ENCODE peak calls at places on chromosomes 3 and 15, in four cellular contexts. One of them, this sample, is unnamed.

GRCh38 chr3:6799264-6799915 is 61.5 kb upstream of the GRM7 start:
- DNase-seq in uterus: no peak
- DNase-seq in heart left ventricle: peak; percentile 25
- DNase-seq in psoas muscle: no peak
- DNase-seq in this sample: no peak

GRCh38 chr3:124200336-124200901 is 208.5 kb upstream of the ROPN1 start:
- DNase-seq in uterus: no peak
- DNase-seq in heart left ventricle: no peak
- DNase-seq in psoas muscle: no peak
- DNase-seq in this sample: no peak

GRCh38 chr3:162136136-162136535 is 639.5 kb downstream of the OTOL1 start:
- DNase-seq in uterus: no peak
- DNase-seq in heart left ventricle: no peak
- DNase-seq in psoas muscle: no peak
- DNase-seq in this sample: no peak

GRCh38 chr15:57281357-57281756 is 94.9 kb upstream of the CGNL1 start:
- DNase-seq in uterus: no peak
- DNase-seq in heart left ventricle: no peak
- DNase-seq in psoas muscle: no peak
- DNase-seq in this sample: no peak

GRCh38 chr3:49327485-49327884 is 12.4 kb downstream of the USP4 start:
- DNase-seq in uterus: no peak
- DNase-seq in heart left ventricle: no peak
- DNase-seq in psoas muscle: no peak
- DNase-seq in this sample: no peak

GRCh38 chr15:34987623-34987981 is 485 bp downstream of the ZNF770 start:
- DNase-seq in uterus: no peak
- DNase-seq in heart left ventricle: no peak
- DNase-seq in psoas muscle: no peak
- DNase-seq in this sample: no peak

GRCh38 chr3:97863025-97863424 is 41.2 kb downstream of the CRYBG3 start:
- DNase-seq in uterus: no peak
- DNase-seq in heart left ventricle: no peak
- DNase-seq in psoas muscle: no peak
- DNase-seq in this sample: peak; percentile 39

GRCh38 chr15:40006003-40006402 is 33.0 kb downstream of the SRP14 start:
- DNase-seq in uterus: no peak
- DNase-seq in heart left ventricle: no peak
- DNase-seq in psoas muscle: no peak
- DNase-seq in this sample: no peak

GRCh38 chr3:23611737-23612295 is 193.9 kb upstream of the UBE2E1 start:
- DNase-seq in uterus: peak; percentile 65
- DNase-seq in heart left ventricle: peak; percentile 78
- DNase-seq in psoas muscle: peak; percentile 57
- DNase-seq in this sample: no peak

GRCh38 chr15:57375827-57376694 is at the start of gene CGNL1:
- DNase-seq in uterus: peak; percentile 40
- DNase-seq in heart left ventricle: peak; percentile 53
- DNase-seq in psoas muscle: peak; percentile 36
- DNase-seq in this sample: no peak

GRCh38 chr3:183188895-183189462 is 26.4 kb upstream of the LAMP3 start:
- DNase-seq in uterus: no peak
- DNase-seq in heart left ventricle: peak; percentile 33
- DNase-seq in psoas muscle: peak; percentile 38
- DNase-seq in this sample: no peak

GRCh38 chr3:55065331-55065730 is 137.5 kb upstream of the LRTM1 start:
- DNase-seq in uterus: no peak
- DNase-seq in heart left ventricle: no peak
- DNase-seq in psoas muscle: no peak
- DNase-seq in this sample: no peak

GRCh38 chr15:58590901-58591300 is 158.6 kb downstream of the ADAM10 start:
- DNase-seq in uterus: no peak
- DNase-seq in heart left ventricle: no peak
- DNase-seq in psoas muscle: no peak
- DNase-seq in this sample: no peak

GRCh38 chr3:101310580-101311375 is 9.6 kb downstream of the IMPG2 start:
- DNase-seq in uterus: peak; percentile 57
- DNase-seq in heart left ventricle: no peak
- DNase-seq in psoas muscle: no peak
- DNase-seq in this sample: no peak

GRCh38 chr3:129560931-129561594 is 18.1 kb downstream of the H1-8 start:
- DNase-seq in uterus: peak; percentile 88
- DNase-seq in heart left ventricle: peak; percentile 88
- DNase-seq in psoas muscle: peak; percentile 85
- DNase-seq in this sample: no peak

GRCh38 chr3:128786434-128787020 is 60.5 kb downstream of the RAB7A start:
- DNase-seq in uterus: no peak
- DNase-seq in heart left ventricle: no peak
- DNase-seq in psoas muscle: no peak
- DNase-seq in this sample: no peak

GRCh38 chr3:133293397-133294107 is 106.3 kb upstream of the BFSP2 start:
- DNase-seq in uterus: no peak
- DNase-seq in heart left ventricle: no peak
- DNase-seq in psoas muscle: no peak
- DNase-seq in this sample: no peak

GRCh38 chr15:76674883-76675282 is 230.3 kb downstream of the SCAPER start:
- DNase-seq in uterus: no peak
- DNase-seq in heart left ventricle: no peak
- DNase-seq in psoas muscle: no peak
- DNase-seq in this sample: no peak

GRCh38 chr15:92810418-92811138 is 89.5 kb upstream of the CHD2 start:
- DNase-seq in uterus: peak; percentile 85
- DNase-seq in heart left ventricle: peak; percentile 75
- DNase-seq in psoas muscle: peak; percentile 62
- DNase-seq in this sample: no peak

GRCh38 chr15:67741313-67741712 is 84.0 kb upstream of the SKOR1 start:
- DNase-seq in uterus: no peak
- DNase-seq in heart left ventricle: no peak
- DNase-seq in psoas muscle: no peak
- DNase-seq in this sample: no peak

GRCh38 chr15:27833178-27833577 is 265.9 kb downstream of the OCA2 start:
- DNase-seq in uterus: no peak
- DNase-seq in heart left ventricle: no peak
- DNase-seq in psoas muscle: no peak
- DNase-seq in this sample: no peak

GRCh38 chr3:24682141-24682547 is 187.5 kb upstream of the THRB start:
- DNase-seq in uterus: peak; percentile 26
- DNase-seq in heart left ventricle: no peak
- DNase-seq in psoas muscle: no peak
- DNase-seq in this sample: no peak

GRCh38 chr3:57151021-57151449 is 14.1 kb downstream of the IL17RD start:
- DNase-seq in uterus: no peak
- DNase-seq in heart left ventricle: no peak
- DNase-seq in psoas muscle: no peak
- DNase-seq in this sample: no peak

GRCh38 chr3:100003609-100004503 is 110.4 kb downstream of the FILIP1L start:
- DNase-seq in uterus: no peak
- DNase-seq in heart left ventricle: no peak
- DNase-seq in psoas muscle: no peak
- DNase-seq in this sample: no peak

GRCh38 chr15:85956515-85957275 is 123.0 kb upstream of the AGBL1 start:
- DNase-seq in uterus: no peak
- DNase-seq in heart left ventricle: no peak
- DNase-seq in psoas muscle: no peak
- DNase-seq in this sample: no peak

GRCh38 chr3:14920536-14920935 is 26.8 kb upstream of the NR2C2 start:
- DNase-seq in uterus: no peak
- DNase-seq in heart left ventricle: no peak
- DNase-seq in psoas muscle: no peak
- DNase-seq in this sample: no peak

GRCh38 chr3:65732060-65732933 is 306.4 kb downstream of the MAGI1 start:
- DNase-seq in uterus: peak; percentile 15
- DNase-seq in heart left ventricle: no peak
- DNase-seq in psoas muscle: no peak
- DNase-seq in this sample: no peak

GRCh38 chr3:14459787-14460186 is 57.4 kb downstream of the SLC6A6 start:
- DNase-seq in uterus: no peak
- DNase-seq in heart left ventricle: no peak
- DNase-seq in psoas muscle: no peak
- DNase-seq in this sample: no peak

GRCh38 chr3:126543457-126544090 is 15.2 kb downstream of the C3orf22 start:
- DNase-seq in uterus: peak; percentile 6
- DNase-seq in heart left ventricle: peak; percentile 3
- DNase-seq in psoas muscle: no peak
- DNase-seq in this sample: no peak

GRCh38 chr3:127903596-127903995 is 11.4 kb upstream of the KBTBD12 start:
- DNase-seq in uterus: no peak
- DNase-seq in heart left ventricle: no peak
- DNase-seq in psoas muscle: no peak
- DNase-seq in this sample: no peak

GRCh38 chr15:88491158-88491557 is 23.6 kb downstream of the MRPS11 start:
- DNase-seq in uterus: no peak
- DNase-seq in heart left ventricle: no peak
- DNase-seq in psoas muscle: no peak
- DNase-seq in this sample: no peak

GRCh38 chr3:116198087-116198486 is 247.2 kb downstream of the LSAMP start:
- DNase-seq in uterus: no peak
- DNase-seq in heart left ventricle: no peak
- DNase-seq in psoas muscle: no peak
- DNase-seq in this sample: no peak

GRCh38 chr3:120839120-120839519 is 68.9 kb upstream of the STXBP5L start:
- DNase-seq in uterus: no peak
- DNase-seq in heart left ventricle: no peak
- DNase-seq in psoas muscle: no peak
- DNase-seq in this sample: no peak

GRCh38 chr15:33191641-33192040 is 2.9 kb downstream of the FMN1 start:
- DNase-seq in uterus: no peak
- DNase-seq in heart left ventricle: no peak
- DNase-seq in psoas muscle: no peak
- DNase-seq in this sample: no peak

GRCh38 chr15:26449296-26449695 is 323.6 kb downstream of the GABRB3 start:
- DNase-seq in uterus: no peak
- DNase-seq in heart left ventricle: no peak
- DNase-seq in psoas muscle: no peak
- DNase-seq in this sample: peak; percentile 46

GRCh38 chr3:100548053-100548452 is 55.6 kb downstream of the TMEM45A start:
- DNase-seq in uterus: no peak
- DNase-seq in heart left ventricle: no peak
- DNase-seq in psoas muscle: no peak
- DNase-seq in this sample: no peak

GRCh38 chr15:71003314-71003713 is 110.7 kb downstream of the LRRC49 start:
- DNase-seq in uterus: no peak
- DNase-seq in heart left ventricle: no peak
- DNase-seq in psoas muscle: no peak
- DNase-seq in this sample: no peak

GRCh38 chr3:179806177-179806576 is 153.3 kb downstream of the USP13 start:
- DNase-seq in uterus: no peak
- DNase-seq in heart left ventricle: no peak
- DNase-seq in psoas muscle: no peak
- DNase-seq in this sample: peak; percentile 18

GRCh38 chr3:116669576-116669975 is 40.0 kb upstream of the TUSC7 start:
- DNase-seq in uterus: no peak
- DNase-seq in heart left ventricle: no peak
- DNase-seq in psoas muscle: no peak
- DNase-seq in this sample: no peak

GRCh38 chr3:42725454-42725853 is 22.9 kb upstream of the HHATL start:
- DNase-seq in uterus: no peak
- DNase-seq in heart left ventricle: no peak
- DNase-seq in psoas muscle: no peak
- DNase-seq in this sample: no peak
- H3K27ac ChIP-seq in uterus: no peak overlapping the region
- H3K27ac ChIP-seq in heart left ventricle: no peak overlapping the region
- H3K27ac ChIP-seq in psoas muscle: no peak overlapping the region
- H3K27ac ChIP-seq in this sample: no peak overlapping the region

DNA sequence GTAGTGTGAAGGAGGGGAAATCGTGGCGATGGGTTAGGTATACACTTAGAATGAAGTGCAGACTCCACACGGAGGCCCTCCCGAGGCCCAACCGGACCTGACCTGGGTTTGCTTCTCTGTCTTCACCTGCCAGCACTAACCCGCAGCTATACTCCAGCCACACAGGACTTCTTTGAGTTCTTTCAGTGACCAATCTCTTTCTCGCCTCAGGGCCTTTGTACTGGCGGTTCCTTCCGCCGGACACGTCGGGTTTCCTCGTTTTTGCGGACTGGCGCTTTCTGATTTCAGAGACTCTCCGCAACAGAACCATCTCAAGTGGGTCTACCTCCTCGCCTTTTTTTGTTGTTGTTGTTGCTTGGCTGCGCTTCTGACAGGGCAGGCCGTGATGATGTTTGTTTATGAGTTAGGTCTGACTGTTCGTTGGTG is at the start of gene NEIL1:
- DNase-seq in uterus: no peak
- DNase-seq in heart left ventricle: no peak
- DNase-seq in psoas muscle: no peak
- DNase-seq in this sample: no peak
- H3K27ac ChIP-seq in uterus: peak within 1 kb of the TSS; percentile 70
- H3K27ac ChIP-seq in heart left ventricle: peak within 1 kb of the TSS; percentile 73
- H3K27ac ChIP-seq in psoas muscle: peak within 1 kb of the TSS; percentile 74
- H3K27ac ChIP-seq in this sample: no peak within 1 kb of the TSS

GRCh38 chr3:156826144-156826895 is at the start of gene LEKR1:
- DNase-seq in uterus: peak; percentile 72
- DNase-seq in heart left ventricle: peak; percentile 89
- DNase-seq in psoas muscle: peak; percentile 88
- DNase-seq in this sample: peak; percentile 91
- H3K27ac ChIP-seq in uterus: peak within 1 kb of the TSS; percentile 75
- H3K27ac ChIP-seq in heart left ventricle: peak within 1 kb of the TSS; percentile 86
- H3K27ac ChIP-seq in psoas muscle: peak within 1 kb of the TSS; percentile 89
- H3K27ac ChIP-seq in this sample: peak within 1 kb of the TSS; percentile 98

DNA sequence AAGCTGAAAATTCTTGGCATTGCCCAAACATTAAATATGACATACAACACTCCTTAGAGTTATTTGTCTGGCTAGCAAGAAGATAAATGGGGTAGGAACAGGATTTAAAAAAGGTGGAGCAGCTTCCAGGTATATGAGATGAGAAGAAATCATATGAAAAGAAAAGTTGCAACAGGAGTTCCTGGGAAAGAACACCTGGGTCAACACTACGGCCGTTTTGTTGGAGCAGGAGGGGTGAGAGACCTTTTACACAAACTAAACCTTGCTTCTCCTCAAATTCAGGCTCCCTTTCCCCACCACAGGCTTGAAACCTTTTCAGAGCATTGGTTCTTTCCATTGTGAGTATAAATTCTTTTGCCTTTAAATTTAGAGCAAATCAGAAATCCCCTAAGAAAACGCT is 18.8 kb upstream of the GUCA1C start:
- DNase-seq in uterus: no peak
- DNase-seq in heart left ventricle: no peak
- DNase-seq in psoas muscle: no peak
- DNase-seq in this sample: no peak
- H3K27ac ChIP-seq in uterus: no peak overlapping the region
- H3K27ac ChIP-seq in heart left ventricle: no peak overlapping the region
- H3K27ac ChIP-seq in psoas muscle: no peak overlapping the region
- H3K27ac ChIP-seq in this sample: no peak overlapping the region

DNA sequence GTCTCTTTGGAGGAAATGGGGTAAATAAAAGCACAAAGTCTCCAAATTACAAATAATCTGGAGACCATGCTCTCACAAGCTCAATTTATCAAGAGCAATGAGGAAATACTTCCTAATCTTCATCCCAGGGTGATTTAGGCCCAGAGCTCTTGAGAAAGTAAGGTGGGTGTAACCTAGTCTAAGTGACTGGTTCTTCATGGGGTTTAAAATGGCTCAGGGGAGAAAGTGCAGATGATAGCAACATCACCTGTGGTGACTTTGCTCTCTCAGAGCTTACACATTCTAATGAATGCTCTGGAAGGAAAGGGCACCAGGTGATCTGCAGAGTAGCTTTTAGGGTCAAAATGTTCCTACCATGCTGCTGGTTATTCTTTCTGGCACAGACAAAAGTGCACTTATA is 118.4 kb upstream of the TP63 start:
- DNase-seq in uterus: no peak
- DNase-seq in heart left ventricle: no peak
- DNase-seq in psoas muscle: no peak
- DNase-seq in this sample: no peak
- H3K27ac ChIP-seq in uterus: no peak overlapping the region
- H3K27ac ChIP-seq in heart left ventricle: no peak overlapping the region
- H3K27ac ChIP-seq in psoas muscle: no peak overlapping the region
- H3K27ac ChIP-seq in this sample: peak overlapping the region; percentile 93